ENCODE peak calls at places on chromosomes 2 and 18, in four cellular contexts. Z is GM12878, W is HepG2, F is H1. J is an unnamed sample.

GRCh38 chr18:50967714-50968661 is at the start of gene ELAC1:
- DNase-seq in Z (peak; percentile 20), W (peak; percentile 65), F (peak; percentile 81), J (peak; percentile 82)

GRCh38 chr2:223086360-223086981 is 34.5 kb downstream of the KCNE4 start:
- DNase-seq in Z (no peak), W (no peak), F (no peak), J (no peak)

GRCh38 chr2:50444286-50444685 is 587.6 kb downstream of the NRXN1 start:
- DNase-seq in Z (no peak), W (no peak), F (no peak), J (no peak)

GRCh38 chr2:225598922-225599321 is 199.4 kb downstream of the NYAP2 start:
- DNase-seq in Z (no peak), W (no peak), F (no peak), J (no peak)

GRCh38 chr18:58640891-58641610 is 12.2 kb upstream of the ALPK2 start:
- DNase-seq in Z (no peak), W (no peak), F (no peak), J (no peak)

GRCh38 chr2:61018319-61018750 is 280 bp upstream of the PUS10 start:
- DNase-seq in Z (no peak), W (no peak), F (no peak), J (peak; percentile 35)

GRCh38 chr2:231667096-231667427 is 41.3 kb upstream of the PTMA start:
- DNase-seq in Z (no peak), W (no peak), F (no peak), J (no peak)

GRCh38 chr2:36578343-36579296 is 19.3 kb downstream of the FEZ2 start:
- DNase-seq in Z (no peak), W (no peak), F (no peak), J (no peak)

GRCh38 chr2:10303634-10304378 is 1.1 kb downstream of the HPCAL1 start:
- DNase-seq in Z (no peak), W (peak; percentile 44), F (peak; percentile 59), J (peak; percentile 49)

GRCh38 chr2:181037922-181038321 is 57.5 kb downstream of the UBE2E3 start:
- DNase-seq in Z (no peak), W (no peak), F (no peak), J (no peak)

GRCh38 chr2:27566628-27567027 is 16.2 kb upstream of the ZNF512 start:
- DNase-seq in Z (no peak), W (no peak), F (no peak), J (no peak)

GRCh38 chr2:118148809-118149208 is 60.5 kb downstream of the INSIG2 start:
- DNase-seq in Z (no peak), W (no peak), F (no peak), J (no peak)

GRCh38 chr2:218028189-218028495 is 25.3 kb upstream of the TNS1 start:
- DNase-seq in Z (no peak), W (no peak), F (no peak), J (no peak)

GRCh38 chr18:44887227-44887631 is 206.5 kb downstream of the SETBP1 start:
- DNase-seq in Z (peak; percentile 69), W (no peak), F (no peak), J (no peak)

GRCh38 chr2:35185861-35186412 is 1169.6 kb upstream of the CRIM1 start:
- DNase-seq in Z (no peak), W (no peak), F (no peak), J (no peak)

GRCh38 chr18:69401475-69402218 is 959 bp downstream of the DOK6 start:
- DNase-seq in Z (no peak), W (no peak), F (peak; percentile 54), J (no peak)

GRCh38 chr2:106065268-106065982 is 128.7 kb downstream of the UXS1 start:
- DNase-seq in Z (no peak), W (no peak), F (peak; percentile 63), J (no peak)

GRCh38 chr18:22846088-22846683 is 86.9 kb upstream of the RBBP8 start:
- DNase-seq in Z (no peak), W (peak; percentile 21), F (no peak), J (peak; percentile 30)
- TF ChIP-seq BRCA1 in Z (no peak), W (no peak), F (no peak), J (no peak)

GRCh38 chr18:657311-657997 is at the start of gene TYMS:
- DNase-seq in Z (no peak), W (peak; percentile 55), F (peak; percentile 81), J (peak; percentile 88)
- TF ChIP-seq BRCA1 in Z (no peak), W (no peak), F (no peak), J (no peak)

GRCh38 chr2:159773426-159773825 is 24.6 kb downstream of the CD302 start:
- DNase-seq in Z (no peak), W (no peak), F (no peak), J (no peak)
- TF ChIP-seq BRCA1 in Z (no peak), W (no peak), F (no peak), J (no peak)

GRCh38 chr2:75432761-75433361 is 127.9 kb downstream of the EVA1A start:
- DNase-seq in Z (peak; percentile 96), W (no peak), F (no peak), J (no peak)

GRCh38 chr2:75428627-75429026 is 132.1 kb downstream of the EVA1A start:
- DNase-seq in Z (peak; percentile 48), W (no peak), F (no peak), J (no peak)

GRCh38 chr2:75429036-75429435 is 131.7 kb downstream of the EVA1A start:
- DNase-seq in Z (no peak), W (no peak), F (no peak), J (no peak)

GRCh38 chr2:75431276-75431675 is 129.5 kb downstream of the EVA1A start:
- DNase-seq in Z (peak; percentile 44), W (no peak), F (no peak), J (no peak)

DNA sequence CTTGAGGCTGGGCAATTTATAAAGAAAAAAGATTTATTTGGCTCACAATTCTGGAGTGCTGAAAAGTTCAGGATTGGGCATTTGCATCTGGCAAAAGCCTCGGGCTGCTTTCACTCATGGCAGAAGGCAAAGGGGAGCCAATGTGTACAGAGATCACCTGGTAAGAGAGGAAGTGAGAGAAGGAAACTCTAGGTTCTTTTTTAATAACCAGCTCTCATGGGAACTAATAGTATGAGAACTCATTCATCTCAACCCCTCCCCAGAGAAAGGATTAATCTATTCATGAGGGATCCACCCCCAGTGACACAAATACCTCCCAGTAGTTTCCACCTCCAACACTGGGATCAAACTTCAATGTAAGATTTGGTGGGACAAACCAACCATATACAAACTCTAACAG is 129.0 kb downstream of the EVA1A start:
- DNase-seq in Z (peak; percentile 88), W (no peak), F (no peak), J (no peak)
- TF ChIP-seq BRCA1 in Z (no peak), W (no peak), F (no peak), J (no peak)

GRCh38 chr2:215868886-215869285 is 144.5 kb downstream of the MREG start:
- DNase-seq in Z (no peak), W (no peak), F (no peak), J (no peak)

GRCh38 chr2:215866594-215866993 is 146.8 kb downstream of the MREG start:
- DNase-seq in Z (no peak), W (no peak), F (no peak), J (no peak)

GRCh38 chr2:215874418-215874817 is 138.9 kb downstream of the MREG start:
- DNase-seq in Z (no peak), W (no peak), F (no peak), J (no peak)

GRCh38 chr2:215870088-215870490 is 143.3 kb downstream of the MREG start:
- DNase-seq in Z (no peak), W (no peak), F (no peak), J (peak; percentile 39)

GRCh38 chr2:215870986-215871385 is 142.4 kb downstream of the MREG start:
- DNase-seq in Z (no peak), W (peak; percentile 34), F (peak; percentile 67), J (peak; percentile 60)
- TF ChIP-seq BRCA1 in Z (no peak), W (no peak), F (no peak), J (no peak)

GRCh38 chr2:219560037-219560892 is 11.1 kb downstream of the OBSL1 start:
- DNase-seq in Z (no peak), W (no peak), F (peak; percentile 79), J (peak; percentile 64)
- TF ChIP-seq BRCA1 in Z (no peak), W (no peak), F (no peak), J (no peak)

GRCh38 chr2:240302041-240302440 is 133.4 kb upstream of the GPC1 start:
- DNase-seq in Z (no peak), W (no peak), F (no peak), J (no peak)
- TF ChIP-seq BRCA1 in Z (no peak), W (no peak), F (no peak), J (no peak)

J was measured in K562.